ENCODE peak calls at places on chromosomes 4 and X, in seven cellular contexts. One of them, this sample, is unnamed.
A peak's percentile ranks its signal among the peaks of the same experiment; 100 is the strongest.

GRCh38 chr4:107153228-107153627 is 117.1 kb upstream of the DKK2 start:
- DNase-seq in thyroid gland: peak; percentile 5
- DNase-seq in RWPE2: no peak
- DNase-seq in MM.1S: no peak
- DNase-seq in lung: no peak
- DNase-seq in dorsolateral prefrontal cortex: no peak
- DNase-seq in cardiac muscle cell: peak; percentile 34
- DNase-seq in this sample: peak; percentile 66

GRCh38 chrX:106585478-106585877 is 26.3 kb upstream of the RADX start:
- DNase-seq in thyroid gland: no peak
- DNase-seq in RWPE2: no peak
- DNase-seq in MM.1S: no peak
- DNase-seq in lung: no peak
- DNase-seq in dorsolateral prefrontal cortex: no peak
- DNase-seq in cardiac muscle cell: no peak
- DNase-seq in this sample: no peak

GRCh38 chr4:121484633-121485032 is 103.8 kb upstream of the QRFPR start:
- DNase-seq in thyroid gland: peak; percentile 48
- DNase-seq in RWPE2: no peak
- DNase-seq in MM.1S: peak; percentile 37
- DNase-seq in lung: no peak
- DNase-seq in dorsolateral prefrontal cortex: no peak
- DNase-seq in cardiac muscle cell: peak; percentile 81
- DNase-seq in this sample: peak; percentile 52

GRCh38 chr4:128861856-128862518 is 52.5 kb downstream of the JADE1 start:
- DNase-seq in thyroid gland: no peak
- DNase-seq in RWPE2: no peak
- DNase-seq in MM.1S: no peak
- DNase-seq in lung: no peak
- DNase-seq in dorsolateral prefrontal cortex: no peak
- DNase-seq in cardiac muscle cell: no peak
- DNase-seq in this sample: no peak

GRCh38 chrX:49037883-49038475 is 5.2 kb downstream of the TFE3 start:
- DNase-seq in thyroid gland: no peak
- DNase-seq in RWPE2: no peak
- DNase-seq in MM.1S: no peak
- DNase-seq in lung: no peak
- DNase-seq in dorsolateral prefrontal cortex: no peak
- DNase-seq in cardiac muscle cell: peak; percentile 50
- DNase-seq in this sample: no peak

GRCh38 chr4:22607382-22607781 is 85.4 kb upstream of the GBA3 start:
- DNase-seq in thyroid gland: peak; percentile 72
- DNase-seq in RWPE2: no peak
- DNase-seq in MM.1S: peak; percentile 30
- DNase-seq in lung: peak; percentile 46
- DNase-seq in dorsolateral prefrontal cortex: no peak
- DNase-seq in cardiac muscle cell: peak; percentile 60
- DNase-seq in this sample: peak; percentile 87

GRCh38 chr4:181194096-181194495 is 1049.1 kb upstream of the TENM3 start:
- DNase-seq in thyroid gland: no peak
- DNase-seq in RWPE2: no peak
- DNase-seq in MM.1S: no peak
- DNase-seq in lung: no peak
- DNase-seq in dorsolateral prefrontal cortex: no peak
- DNase-seq in cardiac muscle cell: no peak
- DNase-seq in this sample: no peak

GRCh38 chr4:159607824-159608223 is 504.9 kb downstream of the RAPGEF2 start:
- DNase-seq in thyroid gland: no peak
- DNase-seq in RWPE2: no peak
- DNase-seq in MM.1S: no peak
- DNase-seq in lung: no peak
- DNase-seq in dorsolateral prefrontal cortex: no peak
- DNase-seq in cardiac muscle cell: peak; percentile 8
- DNase-seq in this sample: no peak

GRCh38 chr4:169723207-169723606 is 34.5 kb downstream of the HPF1 start:
- DNase-seq in thyroid gland: no peak
- DNase-seq in RWPE2: no peak
- DNase-seq in MM.1S: no peak
- DNase-seq in lung: no peak
- DNase-seq in dorsolateral prefrontal cortex: no peak
- DNase-seq in cardiac muscle cell: peak; percentile 27
- DNase-seq in this sample: peak; percentile 25

GRCh38 chr4:9927317-9928007 is 93.8 kb downstream of the SLC2A9 start:
- DNase-seq in thyroid gland: no peak
- DNase-seq in RWPE2: no peak
- DNase-seq in MM.1S: no peak
- DNase-seq in lung: no peak
- DNase-seq in dorsolateral prefrontal cortex: no peak
- DNase-seq in cardiac muscle cell: no peak
- DNase-seq in this sample: no peak

GRCh38 chr4:38013461-38014366 is 53.5 kb downstream of the PTTG2 start:
- DNase-seq in thyroid gland: peak; percentile 94
- DNase-seq in RWPE2: no peak
- DNase-seq in MM.1S: no peak
- DNase-seq in lung: no peak
- DNase-seq in dorsolateral prefrontal cortex: no peak
- DNase-seq in cardiac muscle cell: peak; percentile 47
- DNase-seq in this sample: no peak

GRCh38 chrX:20507901-20508620 is 241.4 kb upstream of the RPS6KA3 start:
- DNase-seq in thyroid gland: no peak
- DNase-seq in RWPE2: no peak
- DNase-seq in MM.1S: no peak
- DNase-seq in lung: no peak
- DNase-seq in dorsolateral prefrontal cortex: no peak
- DNase-seq in cardiac muscle cell: no peak
- DNase-seq in this sample: no peak

GRCh38 chrX:46704767-46705386 is 54.0 kb downstream of the SLC9A7 start:
- DNase-seq in thyroid gland: no peak
- DNase-seq in RWPE2: no peak
- DNase-seq in MM.1S: no peak
- DNase-seq in lung: no peak
- DNase-seq in dorsolateral prefrontal cortex: no peak
- DNase-seq in cardiac muscle cell: peak; percentile 42
- DNase-seq in this sample: no peak

GRCh38 chr4:54276633-54277426 is 47.7 kb downstream of the PDGFRA start:
- DNase-seq in thyroid gland: no peak
- DNase-seq in RWPE2: no peak
- DNase-seq in MM.1S: no peak
- DNase-seq in lung: no peak
- DNase-seq in dorsolateral prefrontal cortex: no peak
- DNase-seq in cardiac muscle cell: no peak
- DNase-seq in this sample: no peak

GRCh38 chr4:55358668-55359067 is 12.6 kb downstream of the SRD5A3 start:
- DNase-seq in thyroid gland: no peak
- DNase-seq in RWPE2: no peak
- DNase-seq in MM.1S: no peak
- DNase-seq in lung: no peak
- DNase-seq in dorsolateral prefrontal cortex: no peak
- DNase-seq in cardiac muscle cell: peak; percentile 71
- DNase-seq in this sample: no peak

GRCh38 chr4:142121951-142122350 is 485.6 kb downstream of the IL15 start:
- DNase-seq in thyroid gland: no peak
- DNase-seq in RWPE2: no peak
- DNase-seq in MM.1S: no peak
- DNase-seq in lung: no peak
- DNase-seq in dorsolateral prefrontal cortex: no peak
- DNase-seq in cardiac muscle cell: peak; percentile 31
- DNase-seq in this sample: no peak

DNA sequence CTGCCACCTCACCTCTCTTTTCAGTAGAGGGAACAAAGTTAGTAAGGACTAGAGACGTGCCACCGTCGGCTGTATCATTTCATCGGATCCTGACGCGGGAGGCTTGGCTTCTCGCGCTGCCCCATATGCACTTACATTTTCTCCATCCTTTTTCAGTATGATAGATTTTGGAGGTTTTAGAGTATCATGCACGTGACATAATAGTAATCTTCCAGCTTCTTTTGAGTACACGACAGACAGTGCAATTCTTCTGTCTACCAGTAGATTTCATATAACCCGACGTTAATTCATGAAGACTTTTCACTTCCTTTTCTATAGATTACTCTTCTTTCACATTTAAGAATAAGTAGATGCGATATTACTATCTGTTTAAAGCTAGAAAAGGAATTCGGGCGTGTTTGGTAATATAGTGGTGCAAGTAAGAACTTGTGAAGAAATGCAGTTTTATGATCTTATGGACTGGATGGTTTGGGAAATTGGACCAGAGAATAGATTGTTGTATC is 995 bp downstream of the CDS1 start:
- DNase-seq in thyroid gland: no peak
- DNase-seq in RWPE2: no peak
- DNase-seq in MM.1S: peak; percentile 36
- DNase-seq in lung: no peak
- DNase-seq in dorsolateral prefrontal cortex: no peak
- DNase-seq in cardiac muscle cell: no peak
- DNase-seq in this sample: no peak
- TF ChIP-seq CTCF in thyroid gland: peak; percentile 5
- TF ChIP-seq CTCF in RWPE2: no peak
- TF ChIP-seq CTCF in MM.1S: peak; percentile 32
- TF ChIP-seq CTCF in lung: no peak
- TF ChIP-seq CTCF in dorsolateral prefrontal cortex: no peak
- TF ChIP-seq CTCF in cardiac muscle cell: no peak
- TF ChIP-seq CTCF in this sample: no peak

GRCh38 chrX:150429577-150429976 is 66.5 kb downstream of the MAMLD1 start:
- DNase-seq in thyroid gland: no peak
- DNase-seq in RWPE2: no peak
- DNase-seq in MM.1S: no peak
- DNase-seq in lung: no peak
- DNase-seq in dorsolateral prefrontal cortex: no peak
- DNase-seq in cardiac muscle cell: peak; percentile 81
- DNase-seq in this sample: no peak
- H3K27ac ChIP-seq in thyroid gland: no peak overlapping the region
- H3K27ac ChIP-seq in RWPE2: no peak overlapping the region
- H3K27ac ChIP-seq in MM.1S: no peak overlapping the region
- H3K27ac ChIP-seq in lung: no peak overlapping the region
- H3K27ac ChIP-seq in dorsolateral prefrontal cortex: no peak overlapping the region
- H3K27ac ChIP-seq in cardiac muscle cell: no peak overlapping the region
- H3K27ac ChIP-seq in this sample: no peak overlapping the region

GRCh38 chr4:174215055-174215454 is 68.4 kb downstream of the FBXO8 start:
- DNase-seq in thyroid gland: no peak
- DNase-seq in RWPE2: no peak
- DNase-seq in MM.1S: no peak
- DNase-seq in lung: no peak
- DNase-seq in dorsolateral prefrontal cortex: no peak
- DNase-seq in cardiac muscle cell: no peak
- DNase-seq in this sample: no peak

GRCh38 chr4:174212061-174212460 is 71.4 kb downstream of the FBXO8 start:
- DNase-seq in thyroid gland: no peak
- DNase-seq in RWPE2: no peak
- DNase-seq in MM.1S: no peak
- DNase-seq in lung: no peak
- DNase-seq in dorsolateral prefrontal cortex: no peak
- DNase-seq in cardiac muscle cell: no peak
- DNase-seq in this sample: no peak

GRCh38 chr4:174213734-174214101 is 69.7 kb downstream of the FBXO8 start:
- DNase-seq in thyroid gland: no peak
- DNase-seq in RWPE2: no peak
- DNase-seq in MM.1S: no peak
- DNase-seq in lung: no peak
- DNase-seq in dorsolateral prefrontal cortex: no peak
- DNase-seq in cardiac muscle cell: peak; percentile 41
- DNase-seq in this sample: no peak

GRCh38 chr4:174215936-174216699 is 67.3 kb downstream of the FBXO8 start:
- DNase-seq in thyroid gland: no peak
- DNase-seq in RWPE2: no peak
- DNase-seq in MM.1S: no peak
- DNase-seq in lung: no peak
- DNase-seq in dorsolateral prefrontal cortex: no peak
- DNase-seq in cardiac muscle cell: no peak
- DNase-seq in this sample: no peak

GRCh38 chr4:174214102-174214878 is 69.2 kb downstream of the FBXO8 start:
- DNase-seq in thyroid gland: no peak
- DNase-seq in RWPE2: no peak
- DNase-seq in MM.1S: no peak
- DNase-seq in lung: no peak
- DNase-seq in dorsolateral prefrontal cortex: no peak
- DNase-seq in cardiac muscle cell: no peak
- DNase-seq in this sample: no peak
- H3K4me3 ChIP-seq in thyroid gland: no peak overlapping the region
- H3K4me3 ChIP-seq in RWPE2: peak overlapping the region; percentile 9
- H3K4me3 ChIP-seq in MM.1S: no peak overlapping the region
- H3K4me3 ChIP-seq in lung: no peak overlapping the region
- H3K4me3 ChIP-seq in dorsolateral prefrontal cortex: no peak overlapping the region
- H3K4me3 ChIP-seq in cardiac muscle cell: peak overlapping the region; percentile 18
- H3K4me3 ChIP-seq in this sample: no peak overlapping the region

DNA sequence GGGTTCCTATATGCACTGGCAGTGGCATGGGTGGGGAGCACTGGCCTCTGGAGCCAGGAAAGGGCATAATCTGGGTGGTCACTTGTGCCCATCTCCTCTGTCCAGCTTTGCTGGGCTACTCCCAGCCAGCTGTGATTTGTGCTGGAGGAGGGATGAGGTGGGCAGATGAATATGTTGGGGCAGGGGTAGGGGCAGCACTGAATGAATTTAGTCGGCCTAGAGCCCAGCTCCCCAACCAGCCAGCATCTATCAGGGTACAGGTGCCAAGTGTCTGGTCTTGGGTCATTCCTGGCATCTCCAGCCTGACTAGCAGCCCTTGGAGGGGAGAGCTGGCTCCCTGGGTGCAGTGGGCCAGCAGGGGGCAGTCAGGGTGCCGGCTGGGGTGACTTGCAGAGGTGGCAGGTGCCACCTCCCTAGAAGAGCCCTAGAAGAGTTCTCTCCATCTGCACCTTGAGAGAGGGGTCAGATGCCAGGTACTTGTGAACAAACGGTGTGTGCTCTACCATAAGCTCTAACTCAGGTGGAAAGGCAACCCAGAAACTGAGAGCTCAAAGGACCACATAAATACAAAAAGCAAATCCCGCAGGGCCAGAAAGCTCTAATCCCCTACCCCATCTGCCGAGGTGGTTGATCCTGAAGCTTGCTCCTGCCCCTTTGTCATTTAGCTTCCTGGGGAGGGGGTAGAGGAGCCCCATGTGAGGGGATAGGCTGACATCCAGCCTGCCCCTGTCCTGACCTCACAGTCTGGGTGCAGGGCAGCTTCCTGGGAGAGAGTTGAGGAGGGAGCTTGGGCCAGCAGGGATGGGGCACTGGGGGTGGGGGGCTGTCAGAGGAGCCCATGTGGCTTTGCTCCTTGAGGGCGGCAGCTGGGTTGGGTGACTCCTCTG is 2.2 kb downstream of the SORCS2 start:
- DNase-seq in thyroid gland: peak; percentile 80
- DNase-seq in RWPE2: no peak
- DNase-seq in MM.1S: no peak
- DNase-seq in lung: peak; percentile 79
- DNase-seq in dorsolateral prefrontal cortex: peak; percentile 40
- DNase-seq in cardiac muscle cell: peak; percentile 34
- DNase-seq in this sample: peak; percentile 95
- TF ChIP-seq CTCF in thyroid gland: peak; percentile 62
- TF ChIP-seq CTCF in RWPE2: peak; percentile 32
- TF ChIP-seq CTCF in MM.1S: peak; percentile 18
- TF ChIP-seq CTCF in lung: no peak
- TF ChIP-seq CTCF in dorsolateral prefrontal cortex: peak; percentile 59
- TF ChIP-seq CTCF in cardiac muscle cell: peak; percentile 62
- TF ChIP-seq CTCF in this sample: peak; percentile 95